ENCODE peak calls at places on chromosome 3, in five cellular contexts. One of them, this sample, is unnamed.

GRCh38 chr3:172447611-172448579 is at the start of gene GHSR:
- DNase-seq in DMS153: no peak
- DNase-seq in AG09319: no peak
- DNase-seq in fibroblast of pulmonary artery: no peak
- DNase-seq in GDM1: no peak
- DNase-seq in this sample: no peak

GRCh38 chr3:72597043-72597442 is 251.2 kb downstream of the SHQ1 start:
- DNase-seq in DMS153: no peak
- DNase-seq in AG09319: no peak
- DNase-seq in fibroblast of pulmonary artery: no peak
- DNase-seq in GDM1: no peak
- DNase-seq in this sample: no peak

GRCh38 chr3:138332472-138333073 is 2.9 kb upstream of the NME9 start:
- DNase-seq in DMS153: no peak
- DNase-seq in AG09319: no peak
- DNase-seq in fibroblast of pulmonary artery: peak
- DNase-seq in GDM1: no peak
- DNase-seq in this sample: no peak

GRCh38 chr3:138351151-138351550 is 2.8 kb downstream of the MRAS start:
- DNase-seq in DMS153: no peak
- DNase-seq in AG09319: no peak
- DNase-seq in fibroblast of pulmonary artery: peak
- DNase-seq in GDM1: no peak
- DNase-seq in this sample: no peak

GRCh38 chr3:115436767-115437301 is 186.5 kb upstream of the GAP43 start:
- DNase-seq in DMS153: peak
- DNase-seq in AG09319: peak
- DNase-seq in fibroblast of pulmonary artery: peak
- DNase-seq in GDM1: no peak
- DNase-seq in this sample: no peak

GRCh38 chr3:188899887-188900286 is 271.9 kb upstream of the TPRG1 start:
- DNase-seq in DMS153: no peak
- DNase-seq in AG09319: no peak
- DNase-seq in fibroblast of pulmonary artery: no peak
- DNase-seq in GDM1: no peak
- DNase-seq in this sample: no peak

GRCh38 chr3:46960081-46960701 is 16.4 kb downstream of the CCDC12 start:
- DNase-seq in DMS153: no peak
- DNase-seq in AG09319: no peak
- DNase-seq in fibroblast of pulmonary artery: peak
- DNase-seq in GDM1: no peak
- DNase-seq in this sample: peak

GRCh38 chr3:136070953-136071949 is 105.7 kb downstream of the PPP2R3A start:
- DNase-seq in DMS153: no peak
- DNase-seq in AG09319: no peak
- DNase-seq in fibroblast of pulmonary artery: peak
- DNase-seq in GDM1: no peak
- DNase-seq in this sample: no peak

GRCh38 chr3:127442551-127442950 is 148.0 kb downstream of the TPRA1 start:
- DNase-seq in DMS153: no peak
- DNase-seq in AG09319: no peak
- DNase-seq in fibroblast of pulmonary artery: no peak
- DNase-seq in GDM1: no peak
- DNase-seq in this sample: no peak

GRCh38 chr3:101484805-101485620 is 28.0 kb downstream of the SENP7 start:
- DNase-seq in DMS153: no peak
- DNase-seq in AG09319: no peak
- DNase-seq in fibroblast of pulmonary artery: peak
- DNase-seq in GDM1: no peak
- DNase-seq in this sample: no peak

GRCh38 chr3:111246967-111247760 is 175.5 kb downstream of the NECTIN3 start:
- DNase-seq in DMS153: no peak
- DNase-seq in AG09319: no peak
- DNase-seq in fibroblast of pulmonary artery: peak
- DNase-seq in GDM1: no peak
- DNase-seq in this sample: no peak

GRCh38 chr3:51675201-51675611 is 4.2 kb downstream of the TEX264 start:
- DNase-seq in DMS153: no peak
- DNase-seq in AG09319: no peak
- DNase-seq in fibroblast of pulmonary artery: peak
- DNase-seq in GDM1: no peak
- DNase-seq in this sample: no peak

GRCh38 chr3:148079370-148079769 is 618.3 kb upstream of the AGTR1 start:
- DNase-seq in DMS153: no peak
- DNase-seq in AG09319: no peak
- DNase-seq in fibroblast of pulmonary artery: no peak
- DNase-seq in GDM1: no peak
- DNase-seq in this sample: no peak

GRCh38 chr3:186464424-186465093 is 79.6 kb downstream of the CRYGS start:
- DNase-seq in DMS153: no peak
- DNase-seq in AG09319: no peak
- DNase-seq in fibroblast of pulmonary artery: no peak
- DNase-seq in GDM1: no peak
- DNase-seq in this sample: no peak

GRCh38 chr3:182631183-182632076 is 161.9 kb upstream of the ATP11B start:
- DNase-seq in DMS153: no peak
- DNase-seq in AG09319: no peak
- DNase-seq in fibroblast of pulmonary artery: no peak
- DNase-seq in GDM1: no peak
- DNase-seq in this sample: no peak